ENCODE peak calls at places on chromosomes 7 and 10, in seven cellular contexts. S is lower lobe of right lung; T is CD4-positive, alpha-beta T cell; A is lower leg skin; I is astrocyte of the spinal cord; K is spleen; L is neural crest cell. E is an unnamed sample.
A peak's percentile ranks its signal among the peaks of the same experiment; 100 is the strongest.

GRCh38 chr7:15389073-15389472 is 172.7 kb downstream of the AGMO start:
- DNase-seq in S (no peak), T (no peak), A (no peak), I (no peak), K (no peak), L (no peak), E (no peak)

GRCh38 chr10:101704306-101704705 is 9.3 kb upstream of the FBXW4 start:
- DNase-seq in S (no peak), T (no peak), A (no peak), I (no peak), K (no peak), L (no peak), E (no peak)

GRCh38 chr7:78413568-78413967 is 615.0 kb downstream of the PHTF2 start:
- DNase-seq in S (no peak), T (no peak), A (no peak), I (no peak), K (no peak), L (no peak), E (no peak)

GRCh38 chr7:127154101-127154500 is 98.6 kb downstream of the GRM8 start:
- DNase-seq in S (no peak), T (no peak), A (no peak), I (no peak), K (no peak), L (no peak), E (no peak)

GRCh38 chr10:49592726-49593563 is 17.2 kb upstream of the SLC18A3 start:
- DNase-seq in S (no peak), T (peak; percentile 16), A (peak; percentile 85), I (peak; percentile 49), K (no peak), L (peak; percentile 76), E (peak; percentile 80)

GRCh38 chr7:17370901-17371550 is 72.6 kb downstream of the AHR start:
- DNase-seq in S (no peak), T (no peak), A (no peak), I (peak; percentile 65), K (no peak), L (no peak), E (no peak)

GRCh38 chr10:124657806-124658205 is 86.4 kb downstream of the FAM53B start:
- DNase-seq in S (no peak), T (peak; percentile 25), A (no peak), I (peak; percentile 75), K (peak; percentile 77), L (no peak), E (no peak)

GRCh38 chr10:1546431-1547110 is 190.8 kb downstream of the ADARB2 start:
- DNase-seq in S (no peak), T (no peak), A (peak; percentile 57), I (no peak), K (peak; percentile 63), L (no peak), E (no peak)

DNA sequence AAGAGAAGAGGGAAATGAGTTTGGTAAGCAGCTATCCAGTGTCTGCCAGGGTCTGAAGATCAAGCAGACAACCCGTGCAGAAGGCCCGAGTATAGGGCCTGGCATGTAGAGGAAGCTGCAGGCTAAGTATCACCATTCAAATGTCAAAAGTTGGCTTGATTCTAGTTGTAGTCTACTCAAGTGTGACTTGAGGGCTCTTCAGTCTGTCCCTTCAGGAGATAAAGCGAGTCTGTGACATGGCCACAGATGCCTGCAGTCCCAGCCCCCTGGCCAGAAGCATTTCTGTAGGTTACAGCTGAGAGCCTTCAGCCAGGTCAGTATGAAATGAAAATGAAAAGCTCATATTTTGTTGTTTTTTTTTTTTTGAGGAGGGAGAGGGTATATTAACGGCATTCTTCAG is 97.8 kb upstream of the EEPD1 start:
- DNase-seq in S (no peak), T (no peak), A (no peak), I (no peak), K (no peak), L (no peak), E (no peak)
- TF ChIP-seq CTCF in S (no peak), T (no peak), A (no peak), I (no peak), K (no peak), L (no peak), E (no peak)

GRCh38 chr7:7352845-7353244 is 170.5 kb downstream of the C1GALT1 start:
- DNase-seq in S (no peak), T (no peak), A (no peak), I (no peak), K (no peak), L (no peak), E (no peak)
- TF ChIP-seq CTCF in S (no peak), T (no peak), A (no peak), I (no peak), K (no peak), L (no peak), E (no peak)

DNA sequence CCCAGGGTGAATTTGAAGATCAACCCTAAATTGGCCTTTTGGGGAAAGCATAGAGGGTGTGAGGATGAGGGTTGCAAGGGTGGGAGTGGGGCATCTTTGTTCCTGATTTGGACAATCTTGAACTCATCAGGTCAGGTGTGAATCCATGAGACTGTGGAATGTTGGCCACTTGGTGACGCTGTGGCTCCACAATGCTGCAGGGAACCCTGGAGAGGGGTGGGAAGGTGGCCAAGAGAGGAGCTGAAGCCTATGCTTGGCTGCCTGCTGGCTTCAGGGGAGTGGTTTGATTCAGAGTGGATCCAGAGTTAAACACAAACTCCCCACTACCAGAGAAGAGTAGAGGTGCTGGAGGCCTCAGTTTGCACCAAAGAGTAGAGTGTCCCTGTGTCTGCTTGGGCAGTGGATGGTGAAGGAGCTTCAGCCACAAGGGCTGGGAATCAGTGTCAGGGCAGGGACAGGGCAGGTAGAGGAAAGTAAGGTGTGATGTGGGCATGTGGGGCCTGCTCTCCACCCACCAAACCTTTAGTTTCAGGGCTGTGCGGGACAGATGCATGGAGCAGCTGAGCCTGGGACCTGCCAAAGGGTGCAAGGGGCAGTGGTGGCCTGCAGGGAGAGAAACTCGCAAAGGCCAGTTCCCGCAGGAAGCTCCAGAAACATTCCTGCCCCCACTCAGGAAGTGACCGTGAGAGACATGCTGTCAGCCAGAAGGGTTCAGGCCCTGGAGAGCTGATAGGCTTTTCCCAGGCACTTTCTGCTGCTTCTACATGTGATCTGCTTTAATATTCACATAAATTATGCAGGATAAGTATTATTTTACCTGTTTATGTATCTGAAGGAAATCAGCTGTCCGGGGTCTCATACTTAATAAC is 81.0 kb upstream of the PRSS58 start:
- DNase-seq in S (no peak), T (no peak), A (no peak), I (peak; percentile 38), K (no peak), L (no peak), E (no peak)
- TF ChIP-seq CTCF in S (no peak), T (no peak), A (no peak), I (peak; percentile 38), K (no peak), L (peak; percentile 22), E (no peak)

DNA sequence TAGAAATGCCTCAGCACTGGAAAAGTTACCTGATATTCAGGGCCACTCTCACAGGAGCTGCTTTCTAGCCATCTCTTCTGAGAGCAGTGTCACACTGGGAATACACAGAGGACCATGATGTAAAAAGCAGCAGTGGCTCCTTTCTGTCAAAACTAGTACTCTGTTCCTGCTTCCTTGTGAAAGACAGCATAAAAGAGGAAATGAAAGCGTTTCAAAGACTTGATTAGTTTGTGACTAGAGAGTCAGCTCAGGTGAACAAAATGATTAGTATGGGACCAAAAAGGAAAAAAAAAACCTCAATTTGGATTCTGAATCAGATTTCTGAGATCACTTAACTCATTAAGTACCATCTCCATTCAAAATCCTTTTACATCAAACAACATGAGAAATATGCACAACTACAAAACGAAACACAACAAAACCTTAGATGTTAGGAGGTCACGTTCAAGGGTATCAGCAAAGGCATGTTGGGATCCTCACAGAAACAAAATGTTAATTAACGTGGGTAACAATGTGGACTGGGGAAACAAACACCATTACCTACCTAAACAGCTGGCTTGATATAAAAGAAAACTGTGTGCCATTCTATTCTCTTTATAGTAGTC is 103.7 kb downstream of the MACC1 start:
- DNase-seq in S (no peak), T (no peak), A (no peak), I (no peak), K (no peak), L (no peak), E (no peak)
- TF ChIP-seq CTCF in S (no peak), T (no peak), A (no peak), I (no peak), K (no peak), L (no peak), E (no peak)

GRCh38 chr10:35336921-35337741 is 822 bp downstream of the CCNY start:
- DNase-seq in S (peak; percentile 72), T (no peak), A (peak; percentile 88), I (no peak), K (peak; percentile 91), L (peak; percentile 39), E (peak; percentile 37)
- TF ChIP-seq CTCF in S (no peak), T (no peak), A (no peak), I (no peak), K (no peak), L (no peak), E (no peak)

DNA sequence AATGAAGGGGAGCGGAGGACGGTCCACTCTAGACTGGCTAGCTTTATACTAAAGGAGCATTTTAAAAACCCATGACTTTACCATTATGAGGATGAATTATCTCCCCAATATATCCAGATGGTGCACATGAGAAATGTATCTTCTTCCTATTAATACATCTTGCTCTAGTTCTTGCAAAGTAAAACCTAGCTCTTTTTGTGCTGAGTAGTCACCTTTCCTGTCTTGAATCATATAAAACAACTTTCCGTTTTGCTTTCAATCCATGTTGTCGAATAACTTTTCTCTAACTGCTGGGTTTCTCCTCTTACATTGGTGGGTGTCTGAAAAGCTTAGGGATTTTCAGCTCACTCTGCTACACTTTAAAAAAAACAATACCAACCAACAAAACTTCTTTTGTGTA is 96.3 kb upstream of the TAC1 start:
- DNase-seq in S (no peak), T (no peak), A (no peak), I (no peak), K (no peak), L (no peak), E (no peak)
- TF ChIP-seq CTCF in S (no peak), T (no peak), A (no peak), I (no peak), K (no peak), L (no peak), E (no peak)